ENCODE peak calls at places on chromosomes 2 and 18, in five cellular contexts. G, M, B, X and R are unnamed samples.

GRCh38 chr2:182444806-182445205 is 18.0 kb upstream of the PDE1A start:
- DNase-seq in G (no peak), M (no peak), B (no peak), X (peak), R (peak)

GRCh38 chr2:20496477-20496876 is 49.6 kb downstream of the RHOB start:
- DNase-seq in G (no peak), M (no peak), B (no peak), X (peak), R (no peak)

GRCh38 chr2:3575534-3576324 is 669 bp downstream of the RPS7 start:
- DNase-seq in G (peak), M (peak), B (no peak), X (no peak), R (no peak)

GRCh38 chr2:129191530-129191929 is 787.9 kb upstream of the RAB6C start:
- DNase-seq in G (no peak), M (peak), B (no peak), X (no peak), R (no peak)

GRCh38 chr2:240705204-240705781 is 13.6 kb downstream of the AQP12A start:
- DNase-seq in G (no peak), M (no peak), B (no peak), X (no peak), R (no peak)

GRCh38 chr18:13570856-13571495 is 155.4 kb downstream of the FAM210A start:
- DNase-seq in G (no peak), M (no peak), B (no peak), X (peak), R (no peak)

GRCh38 chr2:12534646-12535263 is 182.0 kb upstream of the TRIB2 start:
- DNase-seq in G (no peak), M (peak), B (no peak), X (peak), R (peak)

GRCh38 chr2:117406443-117406842 is 408.0 kb upstream of the DDX18 start:
- DNase-seq in G (no peak), M (no peak), B (no peak), X (no peak), R (no peak)

GRCh38 chr2:12918841-12919445 is 202.2 kb downstream of the TRIB2 start:
- DNase-seq in G (no peak), M (no peak), B (no peak), X (peak), R (peak)

GRCh38 chr18:55579471-55579870 is 8.5 kb downstream of the TCF4 start:
- DNase-seq in G (no peak), M (no peak), B (no peak), X (no peak), R (no peak)

GRCh38 chr2:181203412-181203811 is 223.0 kb downstream of the UBE2E3 start:
- DNase-seq in G (no peak), M (peak), B (no peak), X (peak), R (peak)

GRCh38 chr2:100247256-100248043 is 74.9 kb downstream of the LONRF2 start:
- DNase-seq in G (no peak), M (no peak), B (no peak), X (no peak), R (no peak)

GRCh38 chr2:54103454-54104314 is 11.7 kb upstream of the ACYP2 start:
- DNase-seq in G (peak), M (peak), B (no peak), X (peak), R (peak)

GRCh38 chr2:230343747-230344146 is 16.8 kb downstream of the SP140L start:
- DNase-seq in G (no peak), M (no peak), B (no peak), X (peak), R (no peak)

GRCh38 chr2:216031960-216032689 is 18.8 kb upstream of the MREG start:
- DNase-seq in G (no peak), M (peak), B (no peak), X (peak), R (no peak)

GRCh38 chr2:69559696-69560482 is 83.7 kb downstream of the AAK1 start:
- DNase-seq in G (no peak), M (peak), B (peak), X (peak), R (peak)

GRCh38 chr2:160614391-160614790 is 120.8 kb upstream of the RBMS1 start:
- DNase-seq in G (no peak), M (no peak), B (no peak), X (no peak), R (no peak)

GRCh38 chr2:180125245-180125962 is 118.3 kb upstream of the CWC22 start:
- DNase-seq in G (peak), M (peak), B (peak), X (peak), R (peak)

GRCh38 chr2:128375454-128375853 is 56.8 kb upstream of the HS6ST1 start:
- DNase-seq in G (no peak), M (no peak), B (no peak), X (no peak), R (no peak)

GRCh38 chr18:21243041-21243431 is 1.0 kb downstream of the GREB1L start:
- DNase-seq in G (no peak), M (no peak), B (no peak), X (peak), R (no peak)

GRCh38 chr2:143463717-143464116 is 334.5 kb downstream of the ARHGAP15 start:
- DNase-seq in G (no peak), M (no peak), B (no peak), X (no peak), R (no peak)

GRCh38 chr2:121356058-121356640 is 71.1 kb upstream of the TFCP2L1 start:
- DNase-seq in G (no peak), M (peak), B (peak), X (peak), R (peak)

GRCh38 chr2:188235364-188235763 is 56.3 kb upstream of the GULP1 start:
- DNase-seq in G (no peak), M (no peak), B (no peak), X (peak), R (no peak)

GRCh38 chr2:108392029-108392428 is 14.3 kb downstream of the SULT1C4 start:
- DNase-seq in G (no peak), M (no peak), B (no peak), X (no peak), R (no peak)

GRCh38 chr2:70767094-70767698 is 804 bp downstream of the ADD2 start:
- DNase-seq in G (peak), M (no peak), B (no peak), X (no peak), R (no peak)

GRCh38 chr2:200795044-200795443 is 16.7 kb upstream of the BZW1 start:
- DNase-seq in G (no peak), M (peak), B (peak), X (no peak), R (peak)

GRCh38 chr2:42795871-42796301 is 3.5 kb upstream of the HAAO start:
- DNase-seq in G (no peak), M (peak), B (no peak), X (peak), R (no peak)

GRCh38 chr2:161379740-161380139 is 36.4 kb upstream of the TBR1 start:
- DNase-seq in G (no peak), M (no peak), B (no peak), X (no peak), R (no peak)

GRCh38 chr2:226911932-226912331 is 76.1 kb downstream of the RHBDD1 start:
- DNase-seq in G (no peak), M (no peak), B (no peak), X (peak), R (peak)

GRCh38 chr18:66874375-66874774 is 270.5 kb upstream of the CDH19 start:
- DNase-seq in G (no peak), M (no peak), B (no peak), X (no peak), R (no peak)
- TF ChIP-seq CTCF in G (no peak), M (no peak), B (no peak), X (no peak), R (no peak)

GRCh38 chr2:52810460-52810859 is 957.1 kb upstream of the CHAC2 start:
- DNase-seq in G (no peak), M (peak), B (no peak), X (peak), R (peak)
- TF ChIP-seq CTCF in G (no peak), M (peak), B (no peak), X (peak), R (peak)

GRCh38 chr18:12307251-12307736 is 747 bp upstream of the TUBB6 start:
- DNase-seq in G (no peak), M (no peak), B (no peak), X (peak), R (peak)
- TF ChIP-seq CTCF in G (no peak), M (no peak), B (no peak), X (peak), R (peak)

GRCh38 chr2:177549171-177549570 is 156.6 kb downstream of the AGPS start:
- DNase-seq in G (no peak), M (no peak), B (no peak), X (peak), R (no peak)
- TF ChIP-seq CTCF in G (no peak), M (no peak), B (no peak), X (no peak), R (no peak)

GRCh38 chr2:236114959-236115358 is 53.2 kb downstream of the GBX2 start:
- DNase-seq in G (no peak), M (no peak), B (no peak), X (no peak), R (no peak)
- TF ChIP-seq CTCF in G (no peak), M (no peak), B (no peak), X (no peak), R (no peak)

DNA sequence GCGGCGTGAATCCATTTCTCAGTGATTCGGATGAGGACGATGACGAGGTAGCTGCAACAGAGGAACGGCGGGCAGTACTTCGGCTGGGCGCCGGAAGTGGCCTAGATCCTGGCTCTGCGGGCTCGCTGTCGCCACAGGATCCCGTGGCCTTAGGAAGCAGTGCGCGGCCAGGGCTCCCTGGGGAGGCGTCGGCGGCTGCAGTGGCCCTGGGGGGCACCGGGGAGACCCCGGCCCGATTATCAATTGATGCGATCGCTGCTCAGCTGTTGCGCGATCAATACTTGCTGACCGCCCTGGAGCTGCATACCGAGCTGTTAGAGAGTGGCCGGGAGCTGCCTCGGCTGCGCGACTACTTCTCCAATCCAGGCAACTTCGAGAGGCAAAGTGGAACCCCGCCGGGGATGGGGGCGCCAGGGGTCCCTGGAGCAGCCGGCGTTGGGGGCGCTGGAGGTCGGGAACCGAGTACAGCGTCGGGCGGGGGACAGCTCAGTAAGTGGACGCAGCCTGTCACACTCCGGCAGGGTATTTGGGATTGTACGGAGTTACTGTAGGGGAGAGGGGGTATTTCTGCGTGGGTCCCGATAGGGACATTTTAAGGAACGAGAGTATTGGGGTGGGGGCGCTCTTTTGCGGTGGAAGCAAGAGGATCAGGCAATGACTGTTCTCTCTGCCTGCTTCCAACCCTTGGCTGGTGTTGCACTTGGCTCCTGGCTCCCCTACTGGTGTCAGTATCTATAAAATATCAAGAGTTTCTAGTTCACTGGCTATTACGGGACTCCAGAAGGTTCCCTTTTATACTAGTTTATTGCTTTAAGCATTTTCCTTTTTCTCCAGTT is 706 bp downstream of the RELCH start:
- DNase-seq in G (no peak), M (no peak), B (no peak), X (peak), R (no peak)
- TF ChIP-seq CTCF in G (no peak), M (peak), B (no peak), X (peak), R (peak)

GRCh38 chr18:23503038-23503966 is at the start of gene RMC1:
- DNase-seq in G (peak), M (peak), B (peak), X (peak), R (peak)
- TF ChIP-seq CTCF in G (no peak), M (no peak), B (no peak), X (no peak), R (peak)

GRCh38 chr2:234681206-234681605 is 184.3 kb upstream of the ARL4C start:
- DNase-seq in G (no peak), M (no peak), B (no peak), X (peak), R (no peak)

GRCh38 chr2:234679151-234679765 is 182.4 kb upstream of the ARL4C start:
- DNase-seq in G (no peak), M (no peak), B (no peak), X (no peak), R (no peak)

GRCh38 chr2:234680688-234681050 is 183.8 kb upstream of the ARL4C start:
- DNase-seq in G (no peak), M (no peak), B (no peak), X (no peak), R (no peak)

GRCh38 chr2:234678721-234679120 is 181.8 kb upstream of the ARL4C start:
- DNase-seq in G (no peak), M (no peak), B (no peak), X (peak), R (peak)

DNA sequence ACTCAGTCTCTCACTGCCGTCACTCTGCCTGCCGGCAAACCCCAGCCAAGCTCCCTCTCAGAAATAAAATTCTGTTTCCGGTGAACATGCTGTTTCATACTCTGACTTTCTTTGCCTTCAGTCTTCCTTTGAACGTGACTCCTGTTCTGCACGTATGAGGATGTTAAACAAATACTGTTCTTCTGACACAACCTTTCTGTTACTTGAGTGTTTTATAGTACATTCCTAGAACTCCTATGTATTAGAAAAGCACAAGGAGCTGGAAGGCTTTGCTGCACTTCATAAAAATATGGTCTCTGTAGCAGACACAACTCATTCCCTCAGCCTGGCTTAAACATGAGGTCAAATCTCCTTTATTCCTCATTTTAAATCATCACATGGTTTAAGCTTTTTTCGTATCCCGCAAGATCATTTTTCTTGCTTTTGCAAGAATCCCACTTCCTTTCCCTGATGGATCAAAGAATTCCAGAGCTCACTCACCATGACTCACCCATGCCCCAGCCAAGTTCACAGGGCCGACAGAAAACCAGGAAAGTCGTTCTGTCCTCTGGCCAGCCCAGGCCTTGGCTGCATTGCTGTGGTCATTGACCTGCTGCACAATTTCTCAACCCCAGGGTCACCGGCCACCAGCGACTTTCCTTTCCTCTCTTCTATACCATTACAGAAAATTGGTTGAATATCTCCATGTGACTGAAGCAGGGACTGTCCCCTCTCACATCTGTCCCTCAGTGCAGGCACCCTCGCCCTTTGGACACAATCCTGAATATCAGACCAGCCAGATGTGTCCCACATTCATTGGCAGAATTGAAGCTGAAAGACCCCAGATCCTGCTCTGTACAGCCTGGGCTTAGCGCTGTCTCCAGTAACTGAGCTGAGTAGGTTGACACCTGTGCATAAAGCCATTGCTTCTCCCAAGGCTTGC is 183.1 kb upstream of the ARL4C start:
- DNase-seq in G (no peak), M (peak), B (no peak), X (peak), R (peak)
- TF ChIP-seq CTCF in G (no peak), M (no peak), B (no peak), X (no peak), R (no peak)

DNA sequence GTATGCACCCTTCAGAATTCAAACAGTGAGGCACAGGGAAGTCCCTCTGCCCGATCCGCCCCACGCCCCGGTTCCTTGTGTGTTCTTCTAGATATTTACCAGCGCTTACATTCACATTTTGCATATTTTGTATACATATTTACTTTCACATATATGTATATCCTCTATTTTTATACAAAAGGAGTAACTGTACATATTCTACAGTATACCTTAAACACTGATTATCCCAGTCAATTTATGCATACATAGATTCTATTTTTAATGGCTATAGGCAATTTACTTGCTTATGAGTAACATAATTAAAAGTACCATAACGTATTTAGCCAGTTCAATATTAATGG is 309 bp upstream of the DUSP11 start:
- DNase-seq in G (no peak), M (no peak), B (no peak), X (no peak), R (no peak)
- TF ChIP-seq CTCF in G (peak), M (peak), B (no peak), X (no peak), R (no peak)

DNA sequence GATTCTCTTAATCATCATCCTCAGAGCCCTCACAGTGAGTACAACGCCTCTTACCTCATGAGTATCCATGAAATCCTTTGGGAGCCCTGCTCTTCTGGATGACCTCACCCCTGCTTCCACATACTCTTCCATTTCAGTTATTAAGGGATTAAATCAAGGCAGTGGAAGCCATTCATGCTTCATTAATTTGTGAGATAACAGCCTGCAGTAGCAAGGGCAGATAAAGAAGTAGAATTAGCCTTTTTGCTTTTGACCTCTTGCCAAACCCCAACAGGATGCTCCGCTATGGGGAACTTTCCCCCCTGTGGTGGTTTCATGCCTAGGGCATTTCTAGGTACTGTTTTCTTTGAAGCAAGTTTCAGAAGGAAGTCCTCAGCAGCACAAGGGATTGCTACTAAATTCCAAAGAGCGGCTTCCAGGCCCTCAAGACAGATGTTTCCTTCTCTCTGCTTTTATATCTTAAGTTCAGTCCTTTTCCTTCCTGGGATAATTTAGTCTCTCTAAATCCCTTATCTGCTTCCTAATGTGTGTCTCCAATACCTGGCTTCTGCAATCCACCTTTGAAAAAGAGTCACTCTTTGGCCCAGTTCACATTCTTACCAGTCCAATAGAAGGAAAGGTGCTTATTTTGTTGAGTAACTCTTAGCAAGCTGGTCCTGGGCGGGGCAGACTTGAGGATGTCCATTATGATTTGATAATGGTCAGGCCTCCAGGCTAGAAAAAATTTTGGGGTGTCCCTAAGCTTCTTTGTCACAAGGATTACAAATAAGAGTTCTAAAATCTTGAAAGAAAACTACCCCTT is 76.9 kb downstream of the MYO1B start:
- DNase-seq in G (no peak), M (no peak), B (no peak), X (peak), R (peak)
- TF ChIP-seq CTCF in G (no peak), M (no peak), B (no peak), X (no peak), R (peak)